ENCODE peak calls at places on chromosome 20, in four cellular contexts. One of them, this sample, is unnamed.

GRCh38 chr20:54698373-54698772 is 223.0 kb downstream of the DOK5 start:
- DNase-seq in A549: no peak
- DNase-seq in body of pancreas: no peak
- DNase-seq in stomach: no peak
- DNase-seq in this sample: no peak

GRCh38 chr20:38433304-38433972 is 1.7 kb downstream of the SNHG17 start:
- DNase-seq in stomach: no peak
- DNase-seq in body of pancreas: no peak
- DNase-seq in A549: no peak
- DNase-seq in this sample: no peak

GRCh38 chr20:46108435-46108841 is 9.7 kb upstream of the CD40 start:
- DNase-seq in body of pancreas: no peak
- DNase-seq in A549: no peak
- DNase-seq in stomach: no peak
- DNase-seq in this sample: no peak

GRCh38 chr20:45798935-45799642 is 7.3 kb downstream of the DNTTIP1 start:
- DNase-seq in A549: peak; percentile 66
- DNase-seq in body of pancreas: peak; percentile 58
- DNase-seq in stomach: peak; percentile 67
- DNase-seq in this sample: peak; percentile 55

GRCh38 chr20:5919634-5920544 is 30.4 kb downstream of the TRMT6 start:
- DNase-seq in body of pancreas: no peak
- DNase-seq in stomach: no peak
- DNase-seq in A549: no peak
- DNase-seq in this sample: no peak

GRCh38 chr20:45157977-45158376 is 16.7 kb upstream of the PI3 start:
- DNase-seq in stomach: no peak
- DNase-seq in A549: no peak
- DNase-seq in body of pancreas: no peak
- DNase-seq in this sample: no peak

GRCh38 chr20:41978875-41979274 is 360.7 kb upstream of the CHD6 start:
- DNase-seq in body of pancreas: no peak
- DNase-seq in A549: no peak
- DNase-seq in stomach: no peak
- DNase-seq in this sample: no peak

GRCh38 chr20:39112196-39112743 is 150.1 kb downstream of the DHX35 start:
- DNase-seq in A549: peak; percentile 88
- DNase-seq in stomach: peak; percentile 71
- DNase-seq in body of pancreas: peak; percentile 60
- DNase-seq in this sample: no peak

GRCh38 chr20:61683721-61684120 is 382.0 kb downstream of the TAF4 start:
- DNase-seq in body of pancreas: no peak
- DNase-seq in stomach: no peak
- DNase-seq in A549: no peak
- DNase-seq in this sample: no peak

GRCh38 chr20:21083825-21084325 is 22.3 kb downstream of the LINC00237 start:
- DNase-seq in A549: no peak
- DNase-seq in body of pancreas: no peak
- DNase-seq in stomach: no peak
- DNase-seq in this sample: no peak

GRCh38 chr20:14829897-14830296 is 492.5 kb upstream of the FLRT3 start:
- DNase-seq in A549: no peak
- DNase-seq in stomach: no peak
- DNase-seq in body of pancreas: no peak
- DNase-seq in this sample: no peak

GRCh38 chr20:61886721-61887658 is 178.7 kb downstream of the TAF4 start:
- DNase-seq in body of pancreas: peak; percentile 32
- DNase-seq in stomach: no peak
- DNase-seq in A549: peak; percentile 45
- DNase-seq in this sample: no peak

GRCh38 chr20:42161228-42161829 is 543.2 kb upstream of the CHD6 start:
- DNase-seq in A549: no peak
- DNase-seq in body of pancreas: no peak
- DNase-seq in stomach: no peak
- DNase-seq in this sample: no peak

GRCh38 chr20:23305098-23305497 is 45.5 kb upstream of the NXT1 start:
- DNase-seq in stomach: no peak
- DNase-seq in body of pancreas: no peak
- DNase-seq in A549: no peak
- DNase-seq in this sample: no peak

GRCh38 chr20:50810842-50811241 is 16.0 kb downstream of the BCAS4 start:
- DNase-seq in A549: no peak
- DNase-seq in body of pancreas: no peak
- DNase-seq in stomach: no peak
- DNase-seq in this sample: no peak

GRCh38 chr20:23083553-23084220 is 2.4 kb downstream of the CD93 start:
- DNase-seq in A549: no peak
- DNase-seq in stomach: no peak
- DNase-seq in body of pancreas: no peak
- DNase-seq in this sample: no peak

GRCh38 chr20:45948742-45949541 is 14.5 kb downstream of the PCIF1 start:
- DNase-seq in A549: no peak
- DNase-seq in stomach: no peak
- DNase-seq in body of pancreas: no peak
- DNase-seq in this sample: no peak

GRCh38 chr20:51495921-51496545 is 46.5 kb downstream of the NFATC2 start:
- DNase-seq in body of pancreas: no peak
- DNase-seq in A549: no peak
- DNase-seq in stomach: no peak
- DNase-seq in this sample: no peak

GRCh38 chr20:16236589-16237241 is 336.5 kb downstream of the KIF16B start:
- DNase-seq in A549: no peak
- DNase-seq in body of pancreas: no peak
- DNase-seq in stomach: no peak
- DNase-seq in this sample: no peak

GRCh38 chr20:6583134-6583738 is 184.2 kb upstream of the BMP2 start:
- DNase-seq in body of pancreas: peak; percentile 66
- DNase-seq in stomach: peak; percentile 49
- DNase-seq in A549: peak; percentile 37
- DNase-seq in this sample: peak; percentile 52

GRCh38 chr20:6767536-6768227 is at the start of gene BMP2:
- DNase-seq in A549: peak; percentile 29
- DNase-seq in body of pancreas: peak; percentile 68
- DNase-seq in stomach: peak; percentile 70
- DNase-seq in this sample: peak; percentile 73

GRCh38 chr20:10111144-10111771 is 76.5 kb downstream of the ANKEF1 start:
- DNase-seq in stomach: peak; percentile 44
- DNase-seq in body of pancreas: peak; percentile 44
- DNase-seq in A549: no peak
- DNase-seq in this sample: peak; percentile 77

GRCh38 chr20:50308166-50308512 is 117.5 kb downstream of the CEBPB start:
- DNase-seq in stomach: no peak
- DNase-seq in A549: no peak
- DNase-seq in body of pancreas: no peak
- DNase-seq in this sample: no peak

GRCh38 chr20:41567615-41568014 is 50.6 kb downstream of the CHD6 start:
- DNase-seq in A549: no peak
- DNase-seq in stomach: no peak
- DNase-seq in body of pancreas: no peak
- DNase-seq in this sample: no peak

GRCh38 chr20:51387125-51387865 is 155.2 kb downstream of the NFATC2 start:
- DNase-seq in A549: no peak
- DNase-seq in stomach: no peak
- DNase-seq in body of pancreas: no peak
- DNase-seq in this sample: no peak

GRCh38 chr20:45814314-45814713 is 1.9 kb downstream of the UBE2C start:
- DNase-seq in body of pancreas: no peak
- DNase-seq in A549: no peak
- DNase-seq in stomach: no peak
- DNase-seq in this sample: no peak

GRCh38 chr20:45346291-45346718 is 1.9 kb downstream of the SDC4 start:
- DNase-seq in stomach: no peak
- DNase-seq in A549: no peak
- DNase-seq in body of pancreas: peak; percentile 39
- DNase-seq in this sample: no peak

GRCh38 chr20:59207742-59208357 is 44.2 kb downstream of the ZNF831 start:
- DNase-seq in stomach: peak; percentile 66
- DNase-seq in A549: peak; percentile 28
- DNase-seq in body of pancreas: no peak
- DNase-seq in this sample: no peak

GRCh38 chr20:50663095-50663821 is 28.1 kb downstream of the RIPOR3 start:
- DNase-seq in stomach: peak; percentile 70
- DNase-seq in A549: no peak
- DNase-seq in body of pancreas: peak; percentile 93
- DNase-seq in this sample: peak; percentile 72

GRCh38 chr20:1637226-1637625 is 17.4 kb upstream of the SIRPB1 start:
- DNase-seq in stomach: no peak
- DNase-seq in body of pancreas: no peak
- DNase-seq in A549: no peak
- DNase-seq in this sample: no peak

GRCh38 chr20:1637755-1638154 is 17.9 kb upstream of the SIRPB1 start:
- DNase-seq in A549: no peak
- DNase-seq in body of pancreas: no peak
- DNase-seq in stomach: no peak
- DNase-seq in this sample: no peak

GRCh38 chr20:1633535-1633934 is 13.7 kb upstream of the SIRPB1 start:
- DNase-seq in stomach: no peak
- DNase-seq in body of pancreas: no peak
- DNase-seq in A549: no peak
- DNase-seq in this sample: no peak

GRCh38 chr20:1635291-1635979 is 15.6 kb upstream of the SIRPB1 start:
- DNase-seq in stomach: no peak
- DNase-seq in A549: no peak
- DNase-seq in body of pancreas: no peak
- DNase-seq in this sample: no peak

DNA sequence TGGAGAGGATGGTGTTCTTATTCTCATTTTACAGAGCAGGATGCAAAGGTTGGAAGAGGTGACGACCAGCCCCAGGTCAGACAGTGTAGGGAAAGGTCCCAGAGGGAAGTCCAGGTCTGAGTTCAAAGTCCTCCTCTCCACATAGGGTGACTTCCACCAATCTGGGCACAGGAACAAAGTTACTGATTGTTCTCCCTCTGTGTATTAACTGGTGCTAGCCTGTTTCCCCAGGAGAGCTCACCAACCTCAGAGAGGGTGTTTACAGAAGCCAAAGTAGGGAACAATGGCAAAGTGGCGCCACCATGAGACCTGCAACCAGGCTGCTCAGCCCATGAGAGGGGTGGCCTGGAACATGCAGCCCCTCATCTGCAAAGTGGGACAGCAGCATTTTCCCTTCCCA is 16.8 kb upstream of the SIRPB1 start:
- DNase-seq in A549: no peak
- DNase-seq in body of pancreas: no peak
- DNase-seq in stomach: no peak
- DNase-seq in this sample: no peak
- TF ChIP-seq CTCF in A549: no peak
- TF ChIP-seq CTCF in body of pancreas: no peak
- TF ChIP-seq CTCF in stomach: no peak
- TF ChIP-seq CTCF in this sample: no peak

DNA sequence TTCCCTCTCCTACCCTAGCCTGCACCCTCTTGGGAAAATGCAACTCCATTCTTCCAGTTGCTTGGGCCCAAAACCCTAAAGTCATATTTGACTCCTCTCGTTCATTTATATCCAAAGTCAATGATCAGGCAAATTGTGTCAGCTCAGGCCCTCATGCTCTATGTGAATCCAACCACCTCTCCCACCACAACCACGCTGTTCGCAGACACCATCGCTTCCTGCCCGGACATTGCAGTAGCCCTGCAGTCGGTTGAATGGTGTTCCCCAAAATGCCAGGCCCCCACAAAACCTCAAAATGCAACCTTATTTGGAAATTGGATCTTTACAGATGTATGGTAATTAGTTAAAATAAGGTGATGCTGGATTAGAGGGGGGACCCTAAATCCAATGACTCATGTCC is 98.3 kb downstream of the PREX1 start:
- DNase-seq in body of pancreas: no peak
- DNase-seq in stomach: no peak
- DNase-seq in A549: no peak
- DNase-seq in this sample: no peak
- H3K4me1 ChIP-seq in body of pancreas: no peaks in the 10 kb centered on the region
- H3K4me1 ChIP-seq in stomach: peaks cover 9% of the 10 kb centered on the region
- H3K4me1 ChIP-seq in A549: peaks cover 11% of the 10 kb centered on the region
- H3K4me1 ChIP-seq in this sample: no peaks in the 10 kb centered on the region

GRCh38 chr20:32358883-32359632 is 927 bp downstream of the ASXL1 start:
- DNase-seq in stomach: peak; percentile 77
- DNase-seq in A549: peak; percentile 62
- DNase-seq in body of pancreas: peak; percentile 77
- DNase-seq in this sample: peak; percentile 85
- TF ChIP-seq POLR2A in stomach: no peak
- TF ChIP-seq POLR2A in A549: peak; percentile 54
- TF ChIP-seq POLR2A in body of pancreas: peak; percentile 28
- TF ChIP-seq POLR2A in this sample: peak; percentile 58

GRCh38 chr20:11247059-11247630 is 573.3 kb upstream of the JAG1 start:
- DNase-seq in body of pancreas: no peak
- DNase-seq in stomach: no peak
- DNase-seq in A549: no peak
- DNase-seq in this sample: no peak

GRCh38 chr20:11249239-11249638 is 575.4 kb upstream of the JAG1 start:
- DNase-seq in A549: no peak
- DNase-seq in stomach: no peak
- DNase-seq in body of pancreas: no peak
- DNase-seq in this sample: no peak

GRCh38 chr20:11247943-11248475 is 574.2 kb upstream of the JAG1 start:
- DNase-seq in body of pancreas: no peak
- DNase-seq in A549: no peak
- DNase-seq in stomach: no peak
- DNase-seq in this sample: no peak

GRCh38 chr20:11248691-11249178 is 574.9 kb upstream of the JAG1 start:
- DNase-seq in body of pancreas: no peak
- DNase-seq in A549: no peak
- DNase-seq in stomach: no peak
- DNase-seq in this sample: no peak

DNA sequence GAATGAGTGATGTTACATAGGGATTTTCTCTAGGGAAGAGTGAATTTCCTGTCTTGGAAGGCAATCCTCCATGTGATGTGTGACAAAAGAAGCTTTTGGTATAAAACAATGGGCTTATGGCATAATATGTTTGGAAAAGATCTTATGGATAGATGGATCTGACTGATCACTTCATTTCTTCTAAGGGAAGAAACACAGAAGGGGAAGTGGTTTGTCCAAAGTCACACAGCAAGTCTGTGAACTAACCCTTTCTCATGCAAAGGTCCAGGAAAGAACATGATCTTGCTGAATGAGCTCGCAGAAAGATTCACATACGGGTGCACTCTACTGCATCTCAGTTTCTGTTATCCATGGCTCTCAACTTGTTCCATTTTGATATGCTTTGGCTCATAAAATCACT is 575.9 kb upstream of the JAG1 start:
- DNase-seq in stomach: no peak
- DNase-seq in A549: no peak
- DNase-seq in body of pancreas: no peak
- DNase-seq in this sample: no peak
- TF ChIP-seq CTCF in stomach: no peak
- TF ChIP-seq CTCF in A549: no peak
- TF ChIP-seq CTCF in body of pancreas: no peak
- TF ChIP-seq CTCF in this sample: no peak

GRCh38 chr20:2032168-2032567 is 38.3 kb upstream of the PDYN start:
- DNase-seq in stomach: no peak
- DNase-seq in body of pancreas: no peak
- DNase-seq in A549: no peak
- DNase-seq in this sample: no peak
- H3K4me1 ChIP-seq in stomach: no peaks in the 10 kb centered on the region
- H3K4me1 ChIP-seq in body of pancreas: no peaks in the 10 kb centered on the region
- H3K4me1 ChIP-seq in A549: no peaks in the 10 kb centered on the region
- H3K4me1 ChIP-seq in this sample: no peaks in the 10 kb centered on the region